ENCODE peak calls at places on chromosomes 4 and X, in seven cellular contexts. C, Y, V, R, S, W and N are unnamed samples. For H3K4me1, the result is how much of the 10 kb centered on the place peaks cover.

GRCh38 chrX:64570204-64570603 is 175.0 kb upstream of the MTMR8 start:
- DNase-seq in R (no peak), C (no peak), W (no peak), S (no peak), Y (no peak), V (peak), N (no peak)

GRCh38 chr4:76581276-76581675 is 146.2 kb downstream of the SHROOM3 start:
- DNase-seq in C (no peak), R (no peak), S (no peak), Y (no peak), V (no peak), W (no peak), N (no peak)

GRCh38 chr4:152983221-152983620 is 47.1 kb downstream of the FHDC1 start:
- DNase-seq in R (no peak), C (no peak), W (no peak), Y (peak), S (no peak), V (peak), N (no peak)

GRCh38 chrX:358651-359143 is 28.0 kb downstream of the PPP2R3B start:
- DNase-seq in Y (no peak), S (no peak), W (no peak), C (no peak), R (no peak), V (no peak), N (no peak)

GRCh38 chrX:65241059-65241721 is 264.9 kb upstream of the ZC4H2 start:
- DNase-seq in Y (no peak), S (no peak), V (no peak), C (no peak), R (no peak), W (no peak), N (no peak)

GRCh38 chr4:160202802-160203201 is 1099.9 kb downstream of the RAPGEF2 start:
- DNase-seq in S (no peak), C (no peak), R (no peak), Y (peak), W (no peak), V (peak), N (no peak)

GRCh38 chrX:37860731-37861130 is 13.4 kb upstream of the DYNLT3 start:
- DNase-seq in S (no peak), V (no peak), R (no peak), Y (peak), C (no peak), W (no peak), N (no peak)

GRCh38 chrX:109660756-109661155 is 35.8 kb upstream of the KCNE5 start:
- DNase-seq in Y (no peak), C (no peak), W (no peak), S (no peak), V (no peak), R (no peak), N (no peak)

GRCh38 chr4:98686847-98687246 is 28.4 kb upstream of the TSPAN5 start:
- DNase-seq in C (no peak), S (no peak), Y (no peak), W (no peak), V (peak), R (no peak), N (no peak)

GRCh38 chr4:11741190-11741652 is 312.5 kb upstream of the HS3ST1 start:
- DNase-seq in W (no peak), C (no peak), S (no peak), V (peak), Y (peak), R (no peak), N (no peak)

GRCh38 chr4:10082047-10082446 is 34.6 kb downstream of the WDR1 start:
- DNase-seq in C (no peak), V (no peak), W (no peak), R (peak), Y (no peak), S (no peak), N (no peak)

GRCh38 chr4:80156410-80156809 is 40.9 kb upstream of the PRDM8 start:
- DNase-seq in S (no peak), R (no peak), W (no peak), V (no peak), Y (no peak), C (no peak), N (no peak)

GRCh38 chrX:110055616-110056015 is 52.7 kb downstream of the TMEM164 start:
- DNase-seq in C (no peak), S (no peak), V (no peak), R (no peak), Y (peak), W (no peak), N (no peak)

GRCh38 chr4:71287305-71287704 is 51.5 kb upstream of the SLC4A4 start:
- DNase-seq in S (no peak), C (no peak), Y (no peak), W (no peak), V (no peak), R (no peak), N (no peak)

GRCh38 chr4:169619518-169619957 is 840 bp upstream of the CLCN3 start:
- DNase-seq in R (peak), S (peak), W (peak), V (peak), C (peak), Y (peak), N (peak)

GRCh38 chr4:118557298-118557851 is 127.8 kb upstream of the METTL14 start:
- DNase-seq in V (peak), R (no peak), S (no peak), C (no peak), W (no peak), Y (peak), N (no peak)

GRCh38 chr4:41174444-41174843 is 39.9 kb downstream of the APBB2 start:
- DNase-seq in R (no peak), Y (peak), W (no peak), V (no peak), C (no peak), S (no peak), N (no peak)

GRCh38 chrX:24276011-24276410 is 37.9 kb downstream of the SUPT20HL2 start:
- DNase-seq in C (no peak), Y (no peak), S (no peak), R (no peak), V (no peak), W (no peak), N (no peak)

GRCh38 chr4:92236907-92237306 is 66.9 kb upstream of the GRID2 start:
- DNase-seq in C (no peak), V (no peak), R (no peak), S (no peak), W (no peak), Y (peak), N (no peak)

GRCh38 chrX:29661290-29661689 is 554.1 kb upstream of the MAGEB2 start:
- DNase-seq in S (no peak), V (no peak), R (no peak), W (no peak), C (no peak), Y (peak), N (no peak)

GRCh38 chrX:9940397-9940796 is 26.8 kb upstream of the CLDN34 start:
- DNase-seq in V (no peak), R (no peak), W (no peak), S (no peak), C (no peak), Y (peak), N (no peak)

GRCh38 chrX:1912193-1912592 is 297.3 kb downstream of the ASMT start:
- DNase-seq in C (no peak), Y (no peak), W (no peak), S (no peak), R (no peak), V (no peak), N (no peak)

GRCh38 chrX:44898411-44899221 is 25.6 kb downstream of the KDM6A start:
- DNase-seq in Y (peak), W (no peak), C (no peak), S (no peak), V (peak), R (no peak), N (no peak)

GRCh38 chrX:30627818-30628652 is 25.2 kb upstream of the GK start:
- DNase-seq in R (no peak), S (no peak), W (no peak), V (no peak), C (no peak), Y (no peak), N (no peak)

GRCh38 chr4:19823781-19824180 is 427.9 kb upstream of the SLIT2 start:
- DNase-seq in S (no peak), V (no peak), C (no peak), W (no peak), R (no peak), Y (no peak), N (no peak)

GRCh38 chr4:174882317-174882992 is 35.7 kb upstream of the ADAM29 start:
- DNase-seq in Y (no peak), V (no peak), C (no peak), W (no peak), S (no peak), R (no peak), N (no peak)

GRCh38 chr4:53185853-53186590 is 179.8 kb downstream of the SCFD2 start:
- DNase-seq in V (no peak), S (no peak), R (no peak), Y (peak), W (no peak), C (no peak), N (no peak)

GRCh38 chr4:114217150-114217817 is 237.8 kb upstream of the ARSJ start:
- DNase-seq in V (no peak), W (no peak), Y (no peak), R (peak), S (no peak), C (no peak), N (no peak)

GRCh38 chrX:53682885-53683555 is 3.5 kb downstream of the HUWE1 start:
- DNase-seq in Y (peak), W (peak), R (peak), S (no peak), C (no peak), V (peak), N (peak)

GRCh38 chr4:37812713-37813112 is 13.8 kb upstream of the PGM2 start:
- DNase-seq in C (no peak), S (no peak), W (no peak), R (no peak), V (peak), Y (peak), N (no peak)

GRCh38 chr4:138329506-138330070 is 87.4 kb upstream of the SLC7A11 start:
- DNase-seq in R (no peak), W (no peak), Y (no peak), V (no peak), C (no peak), S (no peak), N (no peak)
- H3K27ac ChIP-seq in R (no peak), W (no peak), Y (no peak), V (no peak), C (no peak), S (no peak), N (no peak)

GRCh38 chr4:184342167-184342856 is 124.6 kb upstream of the ENPP6 start:
- DNase-seq in R (no peak), C (no peak), S (no peak), V (no peak), Y (no peak), W (no peak), N (no peak)
- H3K4me1 ChIP-seq in R (under half), C (under half), S (under half), V (under half), Y (under half), W (under half), N (under half)

DNA sequence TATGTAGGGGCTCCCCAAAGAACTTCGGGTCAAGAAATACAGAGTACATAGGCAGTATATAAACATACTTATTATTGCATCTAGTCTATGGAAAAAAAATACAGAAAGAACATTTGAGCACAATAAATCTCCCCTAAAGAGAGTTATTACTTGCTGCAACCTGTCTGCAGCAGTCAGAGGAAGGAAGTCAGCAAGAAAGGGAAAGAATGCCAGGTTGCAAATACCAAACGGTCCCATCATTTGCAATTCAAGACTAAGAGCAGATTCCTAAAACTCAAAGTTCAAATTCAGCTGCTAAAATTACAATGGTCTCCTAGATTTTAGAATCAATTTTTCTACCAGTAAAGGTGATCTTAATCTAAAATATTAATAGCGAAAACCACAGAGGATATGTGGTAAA is 236.2 kb upstream of the NUDT6 start:
- DNase-seq in W (no peak), R (no peak), S (no peak), V (peak), Y (no peak), C (no peak), N (no peak)
- H3K27ac ChIP-seq in W (no peak), R (no peak), S (no peak), V (no peak), Y (no peak), C (no peak), N (no peak)

GRCh38 chrX:41397228-41397627 is 49.9 kb upstream of the NYX start:
- DNase-seq in W (no peak), V (no peak), C (no peak), Y (no peak), S (no peak), R (no peak), N (no peak)

GRCh38 chrX:41394293-41394692 is 52.9 kb upstream of the NYX start:
- DNase-seq in Y (no peak), V (no peak), S (no peak), W (no peak), R (no peak), C (no peak), N (no peak)

DNA sequence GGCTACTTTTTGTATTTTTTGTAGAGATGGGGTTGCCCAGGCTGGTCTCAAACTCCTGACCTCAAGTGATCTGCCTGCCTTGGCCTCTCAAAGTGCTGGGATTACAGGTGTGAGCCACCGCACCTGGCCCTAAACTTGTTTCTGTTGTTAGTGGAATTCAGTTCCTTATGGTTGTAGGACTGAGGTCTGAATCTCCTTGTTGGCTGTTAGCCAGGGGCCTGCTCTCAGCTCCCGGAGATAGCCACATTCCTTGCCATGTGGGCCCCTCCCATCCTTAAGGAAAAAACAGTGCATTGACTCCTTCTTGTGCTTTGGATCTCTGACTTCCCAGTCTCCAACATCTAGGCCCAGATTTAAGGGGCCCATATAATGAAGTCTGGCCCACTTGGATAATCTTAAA is 49.4 kb upstream of the NYX start:
- DNase-seq in Y (no peak), R (no peak), V (no peak), W (no peak), C (no peak), S (no peak), N (no peak)
- H3K4me1 ChIP-seq in Y (under half), R (under half), V (under half), W (under half), C (under half), S (under half), N (under half)

DNA sequence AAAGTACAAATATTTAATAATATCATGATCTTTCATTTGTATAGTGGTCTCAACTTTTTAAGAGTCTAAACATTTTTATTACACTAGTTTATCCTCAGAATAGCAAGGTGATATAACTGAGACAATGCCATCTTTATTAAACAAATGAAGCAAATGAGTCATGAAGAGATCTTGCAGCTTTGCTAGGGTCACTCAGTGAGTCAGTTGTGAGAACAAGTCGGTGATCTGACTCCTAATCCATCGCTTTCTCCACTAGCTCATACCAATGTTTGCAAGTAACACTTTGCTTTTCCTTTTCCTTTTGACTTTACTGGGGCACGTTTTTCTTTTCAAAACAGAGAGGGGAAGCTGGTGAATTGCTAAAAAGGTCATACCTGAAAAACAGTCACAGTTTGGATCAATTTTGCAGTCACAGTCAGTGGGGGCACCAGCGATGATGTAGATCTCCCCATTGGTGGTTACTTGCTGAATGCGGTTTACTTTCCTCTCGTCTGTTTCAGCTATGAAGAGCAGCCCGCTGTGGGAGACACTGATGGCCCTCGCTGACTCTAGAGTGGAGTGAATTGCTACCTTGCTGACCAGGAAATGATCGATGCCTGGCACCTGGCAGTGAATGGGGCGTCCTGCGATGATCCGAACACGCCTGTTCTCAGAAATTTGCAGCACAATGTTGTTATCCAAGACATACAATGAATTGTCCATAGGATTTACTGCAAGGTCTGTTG is 75.7 kb downstream of the SH2D1A start:
- DNase-seq in S (no peak), V (peak), Y (no peak), R (no peak), C (no peak), W (no peak), N (no peak)
- H3K27ac ChIP-seq in S (no peak), V (no peak), Y (no peak), R (no peak), C (no peak), W (no peak), N (no peak)

DNA sequence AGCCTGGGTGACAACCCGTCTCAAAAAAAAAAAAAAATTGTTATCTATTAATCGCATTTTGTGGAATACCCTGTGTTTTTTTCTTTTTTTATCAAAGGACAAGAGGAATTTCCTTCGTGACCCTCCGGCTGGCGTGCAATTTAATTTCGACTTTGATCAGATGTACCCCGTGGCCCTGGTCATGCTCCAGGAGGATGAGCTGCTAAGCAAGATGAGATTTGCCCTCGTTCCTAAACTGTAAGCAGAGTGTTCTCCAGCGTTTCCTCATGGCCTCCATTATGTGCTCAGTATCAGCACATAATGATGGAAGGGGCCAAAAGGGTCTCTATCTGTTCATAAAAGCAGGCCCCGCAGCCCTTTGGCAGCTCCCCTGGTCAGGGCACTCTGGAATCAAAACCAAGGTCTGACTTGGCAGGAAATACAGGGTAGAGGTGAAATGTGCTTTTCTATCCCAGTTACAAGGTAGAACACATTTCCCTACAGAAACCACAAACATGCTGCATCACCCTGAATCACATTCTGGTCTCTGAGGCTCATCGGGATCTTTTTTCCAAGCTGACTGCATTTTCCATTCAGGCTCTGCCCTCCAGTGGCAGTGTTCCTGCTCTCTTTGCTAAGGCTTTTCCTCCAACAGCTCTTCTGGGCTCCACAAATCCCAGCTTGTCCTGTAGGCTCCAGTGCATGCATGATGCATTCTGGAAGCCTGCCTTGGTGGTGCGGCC is 24.4 kb downstream of the SYAP1 start:
- DNase-seq in V (no peak), S (no peak), C (no peak), Y (peak), R (no peak), W (no peak), N (no peak)
- H3K4me1 ChIP-seq in V (under half), S (under half), C (under half), Y (under half), R (under half), W (under half), N (under half)

DNA sequence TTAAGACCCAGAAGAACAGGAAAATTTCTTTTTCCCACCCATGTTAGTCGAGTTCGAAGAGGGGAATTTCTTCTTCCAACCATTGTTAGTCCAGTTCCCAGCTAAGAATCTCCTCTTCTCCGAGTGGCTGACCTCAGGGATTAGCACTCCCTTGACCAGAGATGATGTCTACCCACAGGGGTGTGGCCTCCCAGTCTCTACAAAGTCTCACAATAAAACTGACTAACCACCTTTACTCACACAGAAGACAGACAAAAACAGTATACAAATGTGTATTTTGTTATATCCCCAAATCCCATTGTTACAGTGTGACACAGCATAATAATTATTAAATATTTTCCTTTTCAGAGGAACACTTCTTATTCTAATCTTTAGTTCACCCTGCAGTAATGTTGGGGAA is 62.8 kb upstream of the NFKB1 start:
- DNase-seq in W (no peak), C (no peak), Y (peak), S (no peak), R (no peak), V (no peak), N (no peak)
- H3K27ac ChIP-seq in W (peak), C (no peak), Y (no peak), S (peak), R (peak), V (no peak), N (no peak)

DNA sequence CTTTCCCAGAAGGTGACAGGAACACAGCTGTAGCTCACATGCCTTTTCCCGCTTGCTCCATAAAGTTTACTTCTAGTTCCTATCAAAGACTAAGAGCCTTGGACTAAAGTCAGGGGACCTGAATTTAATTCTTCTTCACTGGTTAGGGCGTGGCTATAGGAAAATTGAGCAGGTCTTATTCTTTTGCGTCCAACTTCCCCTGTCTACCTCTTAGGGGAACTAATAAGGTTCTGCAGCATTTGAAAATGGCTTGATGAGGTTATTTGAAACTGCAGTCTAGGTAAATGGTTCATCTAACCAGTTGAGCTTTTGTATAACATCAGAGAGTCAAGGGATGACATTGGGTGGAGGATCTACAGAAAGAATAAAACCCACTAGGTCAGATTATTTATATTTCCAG is 2.6 kb downstream of the ARHGAP10 start:
- DNase-seq in Y (no peak), V (no peak), S (no peak), C (no peak), R (no peak), W (no peak), N (no peak)
- H3K4me1 ChIP-seq in Y (under half), V (under half), S (under half), C (under half), R (under half), W (under half), N (under half)